ENCODE peak calls at places on chromosomes 3 and 15, in five cellular contexts. K is K562, E is GM12878, P is HCT116, Z is H1. G is an unnamed sample.

GRCh38 chr3:47890037-47890831 is 87.3 kb downstream of the DHX30 start:
- DNase-seq in K (no peak), E (no peak), P (no peak), Z (no peak), G (no peak)

GRCh38 chr3:23747841-23748240 is 57.9 kb upstream of the UBE2E1 start:
- DNase-seq in K (no peak), E (no peak), P (no peak), Z (no peak), G (no peak)

GRCh38 chr3:35322070-35322469 is 317.3 kb upstream of the ARPP21 start:
- DNase-seq in K (no peak), E (no peak), P (no peak), Z (no peak), G (no peak)

GRCh38 chr3:139227165-139227564 is 116.7 kb upstream of the MRPS22 start:
- DNase-seq in K (no peak), E (no peak), P (no peak), Z (no peak), G (no peak)

GRCh38 chr3:11161666-11162065 is 7.4 kb downstream of the HRH1 start:
- DNase-seq in K (no peak), E (no peak), P (no peak), Z (no peak), G (no peak)

GRCh38 chr3:80677796-80678195 is 910.0 kb upstream of the ROBO1 start:
- DNase-seq in K (no peak), E (no peak), P (no peak), Z (no peak), G (no peak)

GRCh38 chr15:66261056-66261455 is 7.5 kb upstream of the MEGF11 start:
- DNase-seq in K (no peak), E (no peak), P (no peak), Z (no peak), G (no peak)

GRCh38 chr3:111601810-111602209 is 6.7 kb upstream of the ZBED2 start:
- DNase-seq in K (no peak), E (no peak), P (no peak), Z (no peak), G (no peak)

GRCh38 chr3:182092662-182093262 is 381.0 kb downstream of the SOX2 start:
- DNase-seq in K (no peak), E (no peak), P (no peak), Z (no peak), G (peak; percentile 9)

GRCh38 chr3:126108689-126109075 is 24.8 kb upstream of the SLC41A3 start:
- DNase-seq in K (no peak), E (no peak), P (no peak), Z (peak; percentile 20), G (no peak)

GRCh38 chr3:45010718-45011355 is 15.3 kb upstream of the CLEC3B start:
- DNase-seq in K (no peak), E (no peak), P (no peak), Z (no peak), G (no peak)

GRCh38 chr3:45593708-45594601 is 596 bp upstream of the LIMD1 start:
- DNase-seq in K (peak; percentile 85), E (no peak), P (peak; percentile 47), Z (peak; percentile 88), G (peak; percentile 59)

GRCh38 chr3:112005091-112005672 is 6.5 kb downstream of the TAGLN3 start:
- DNase-seq in K (no peak), E (no peak), P (no peak), Z (no peak), G (no peak)

GRCh38 chr3:42507751-42508335 is 5.4 kb downstream of the VIPR1 start:
- DNase-seq in K (no peak), E (no peak), P (no peak), Z (no peak), G (no peak)

GRCh38 chr15:69843267-69843666 is 254.4 kb downstream of the TLE3 start:
- DNase-seq in K (no peak), E (no peak), P (no peak), Z (no peak), G (no peak)

GRCh38 chr15:59622289-59622688 is 10.7 kb downstream of the GCNT3 start:
- DNase-seq in K (peak; percentile 55), E (no peak), P (peak; percentile 42), Z (peak; percentile 66), G (peak; percentile 40)

DNA sequence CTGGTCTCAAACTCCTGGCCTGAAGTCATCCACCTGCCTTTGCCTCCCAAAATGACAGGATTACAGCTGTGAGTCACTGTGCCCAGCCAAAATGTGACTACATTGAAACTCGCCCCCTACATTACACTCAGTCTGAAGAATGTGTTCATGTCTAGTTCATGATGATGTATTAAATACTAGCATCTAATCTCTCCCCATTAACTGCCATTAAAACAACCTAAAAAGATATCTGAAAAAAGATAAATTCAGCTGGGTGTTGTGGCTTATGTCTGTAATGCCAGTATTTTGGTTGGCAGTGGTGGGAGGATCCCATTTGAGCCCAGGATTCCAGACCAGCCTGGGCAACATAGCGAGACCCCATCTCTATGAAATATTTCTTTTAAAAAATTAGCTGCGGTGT is 159.4 kb downstream of the PCCB start:
- DNase-seq in K (no peak), E (no peak), P (no peak), Z (no peak), G (no peak)
- H3K9me3 ChIP-seq in K (no peaks in the 10 kb centered on the region), E (no peaks in the 10 kb centered on the region), P (no peaks in the 10 kb centered on the region), Z (no peaks in the 10 kb centered on the region), G (no peaks in the 10 kb centered on the region)

GRCh38 chr3:73024836-73025235 is 28.2 kb downstream of the PPP4R2 start:
- DNase-seq in K (no peak), E (no peak), P (peak; percentile 6), Z (no peak), G (no peak)
- H3K4me1 ChIP-seq in K (peaks cover 9% of the 10 kb centered on the region), E (peaks cover 10% of the 10 kb centered on the region), P (peaks cover 12% of the 10 kb centered on the region), Z (peaks cover 8% of the 10 kb centered on the region), G (no peaks in the 10 kb centered on the region)

GRCh38 chr15:73143763-73144155 is 91.5 kb downstream of the NEO1 start:
- DNase-seq in K (no peak), E (no peak), P (no peak), Z (no peak), G (no peak)
- TF ChIP-seq ZNF274 in K (no peak), E (no peak), P (no peak), Z (no peak), G (no peak)

DNA sequence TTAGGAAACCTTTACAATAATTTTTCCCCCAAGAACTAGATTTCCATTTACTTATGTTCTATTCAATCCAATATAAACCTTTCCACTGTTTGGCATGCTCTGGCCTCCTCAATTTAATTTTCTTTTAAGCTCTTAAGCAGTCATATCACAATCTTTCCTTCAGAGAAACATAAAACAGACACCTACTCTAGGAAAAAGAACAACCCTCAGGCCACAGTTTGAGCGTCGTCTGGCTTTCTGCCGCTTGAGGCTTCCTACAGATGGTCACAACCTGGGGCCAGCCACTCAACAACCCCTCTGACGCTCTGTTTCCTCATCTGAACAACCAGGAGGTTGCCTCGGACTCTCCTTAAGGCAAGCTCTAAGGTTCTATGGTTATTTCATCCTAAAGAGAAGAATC is 143.3 kb downstream of the ADAMTS17 start:
- DNase-seq in K (no peak), E (no peak), P (no peak), Z (no peak), G (no peak)
- H3K9me3 ChIP-seq in K (no peaks in the 10 kb centered on the region), E (peaks cover 2% of the 10 kb centered on the region), P (no peaks in the 10 kb centered on the region), Z (no peaks in the 10 kb centered on the region), G (no peaks in the 10 kb centered on the region)

GRCh38 chr3:115787818-115788217 is 164.5 kb downstream of the GAP43 start:
- DNase-seq in K (no peak), E (no peak), P (no peak), Z (no peak), G (no peak)
- H3K4me1 ChIP-seq in K (peaks cover 3% of the 10 kb centered on the region), E (no peaks in the 10 kb centered on the region), P (peaks cover 36% of the 10 kb centered on the region), Z (peaks cover 2% of the 10 kb centered on the region), G (no peaks in the 10 kb centered on the region)

DNA sequence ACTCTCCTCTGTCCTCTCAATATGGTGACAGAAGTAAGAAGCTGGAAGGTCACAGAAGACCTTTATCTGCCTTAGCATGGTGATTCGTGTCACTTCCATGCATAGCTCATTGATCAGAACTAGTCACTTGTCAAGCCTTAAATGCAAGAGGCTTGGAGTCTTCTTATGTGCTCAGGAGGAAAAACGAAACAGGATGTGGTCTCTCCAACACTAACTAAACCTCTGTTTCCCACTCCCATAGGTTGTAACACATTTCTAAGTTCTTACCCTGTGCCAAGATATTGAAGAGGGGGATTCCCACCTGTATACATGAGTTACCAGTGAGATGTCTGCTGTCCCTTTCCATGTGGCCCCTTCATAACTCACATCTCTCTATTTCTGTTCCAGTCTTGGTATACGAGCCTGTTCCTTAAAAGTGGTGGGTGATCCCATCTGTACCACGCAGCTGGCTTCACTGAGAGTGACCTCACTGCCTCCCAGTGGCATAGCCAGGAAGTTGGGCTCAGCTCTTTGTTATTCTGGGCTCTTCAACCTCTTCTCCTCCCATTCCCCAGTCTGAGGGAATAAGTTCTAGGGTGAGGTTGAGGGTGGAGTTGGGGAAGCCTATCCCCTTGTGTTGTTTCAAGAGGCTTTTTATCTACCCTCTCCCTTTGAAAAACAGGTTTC is 203.2 kb upstream of the PPP2R3A start:
- DNase-seq in K (peak; percentile 2), E (no peak), P (no peak), Z (no peak), G (no peak)
- TF ChIP-seq ZNF274 in K (no peak), E (no peak), P (no peak), Z (no peak), G (no peak)

DNA sequence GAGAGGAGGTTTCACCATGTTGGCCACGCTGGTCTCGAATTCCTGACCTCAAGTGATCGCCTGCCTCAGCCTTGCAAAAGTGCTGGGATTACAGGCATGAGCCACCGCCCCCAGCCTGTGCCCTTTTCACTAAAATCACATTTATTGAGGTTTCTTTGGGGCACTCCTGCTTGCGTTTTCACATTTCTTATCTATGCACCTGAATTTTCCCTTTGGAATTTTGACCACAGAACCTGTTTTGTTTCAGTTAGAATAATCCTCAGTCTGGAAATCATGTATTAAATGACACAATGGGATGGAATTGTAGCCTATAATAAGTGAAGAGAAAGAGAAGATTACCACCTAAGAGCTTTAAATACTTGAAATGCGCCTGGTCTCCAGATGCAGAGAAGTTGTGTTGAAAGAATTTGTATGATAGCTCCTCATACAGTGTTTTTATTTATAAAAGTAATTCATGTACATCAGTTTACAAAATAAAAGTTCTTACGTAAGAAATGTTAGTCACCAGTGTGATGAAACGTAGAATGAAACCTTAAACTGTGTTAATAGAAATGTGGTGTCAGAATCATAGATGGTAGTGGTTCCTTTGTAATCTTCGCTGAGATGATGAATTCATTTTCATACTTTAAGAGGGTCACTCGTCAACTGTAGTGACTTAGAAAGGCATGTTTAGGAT is 107.0 kb downstream of the TCF12 start:
- DNase-seq in K (no peak), E (no peak), P (no peak), Z (no peak), G (no peak)
- H3K9me3 ChIP-seq in K (no peaks in the 10 kb centered on the region), E (no peaks in the 10 kb centered on the region), P (no peaks in the 10 kb centered on the region), Z (peaks cover 4% of the 10 kb centered on the region), G (peaks cover 7% of the 10 kb centered on the region)

G was measured in NT2/D1.